ENCODE peak calls at places on chromosomes 3 and 15, in four cellular contexts. E is H1, K is AG04449, B is HCT116. J is an unnamed sample.

GRCh38 chr3:17605032-17605431 is 137.4 kb downstream of the TBC1D5 start:
- DNase-seq in E (no peak), K (peak), B (peak), J (peak)

GRCh38 chr15:72193781-72194396 is 3.7 kb downstream of the GRAMD2A start:
- DNase-seq in E (no peak), K (no peak), B (no peak), J (no peak)

GRCh38 chr15:85742186-85742751 is 52.5 kb downstream of the KLHL25 start:
- DNase-seq in E (no peak), K (peak), B (no peak), J (peak)

GRCh38 chr3:112407214-112407887 is 74.4 kb downstream of the CD200 start:
- DNase-seq in E (no peak), K (no peak), B (no peak), J (no peak)

GRCh38 chr15:42065008-42065407 is 29.4 kb downstream of the PLA2G4D start:
- DNase-seq in E (peak), K (no peak), B (no peak), J (no peak)

GRCh38 chr3:10551821-10552630 is 46.6 kb upstream of the ATP2B2 start:
- DNase-seq in E (peak), K (no peak), B (peak), J (peak)

GRCh38 chr15:52069559-52069958 is 43.0 kb downstream of the BCL2L10 start:
- DNase-seq in E (no peak), K (no peak), B (no peak), J (no peak)

GRCh38 chr3:129961142-129961541 is 13.4 kb upstream of the TRH start:
- DNase-seq in E (no peak), K (no peak), B (no peak), J (peak)

GRCh38 chr3:187777331-187778046 is 32.2 kb upstream of the BCL6 start:
- DNase-seq in E (no peak), K (no peak), B (no peak), J (peak)

GRCh38 chr3:184543848-184544512 is 17.6 kb upstream of the EPHB3 start:
- DNase-seq in E (peak), K (no peak), B (peak), J (peak)

GRCh38 chr3:139353920-139354556 is 10.2 kb downstream of the MRPS22 start:
- DNase-seq in E (no peak), K (peak), B (peak), J (peak)

GRCh38 chr3:165196577-165197561 is 685 bp upstream of the SLITRK3 start:
- DNase-seq in E (peak), K (no peak), B (no peak), J (peak)

GRCh38 chr15:75349851-75350588 is 3.2 kb downstream of the NEIL1 start:
- DNase-seq in E (no peak), K (no peak), B (no peak), J (no peak)

GRCh38 chr3:14519406-14519805 is 20.7 kb downstream of the GRIP2 start:
- DNase-seq in E (no peak), K (no peak), B (no peak), J (no peak)

GRCh38 chr3:99997293-99997692 is 117.0 kb downstream of the FILIP1L start:
- DNase-seq in E (no peak), K (no peak), B (no peak), J (peak)

GRCh38 chr15:31031471-31032064 is 40.1 kb upstream of the MTMR10 start:
- DNase-seq in E (no peak), K (no peak), B (no peak), J (peak)

GRCh38 chr3:185737020-185737419 is 87.8 kb downstream of the IGF2BP2 start:
- DNase-seq in E (no peak), K (no peak), B (no peak), J (peak)

GRCh38 chr3:121362035-121362734 is 183.6 kb downstream of the POLQ start:
- DNase-seq in E (no peak), K (no peak), B (no peak), J (no peak)

GRCh38 chr3:98798820-98799219 is 35.7 kb downstream of the ST3GAL6 start:
- DNase-seq in E (no peak), K (no peak), B (no peak), J (no peak)
- TF ChIP-seq CTCF in E (no peak), K (no peak), B (no peak), J (no peak)

GRCh38 chr15:58865420-58865880 is 68.0 kb downstream of the SLTM start:
- DNase-seq in E (no peak), K (no peak), B (no peak), J (no peak)
- H3K4me3 ChIP-seq in E (peak), K (no peak), B (no peak), J (peak)

GRCh38 chr15:78810003-78810376 is 1.3 kb downstream of the ADAMTS7 start:
- DNase-seq in E (no peak), K (no peak), B (no peak), J (no peak)
- TF ChIP-seq CTCF in E (no peak), K (no peak), B (no peak), J (no peak)

GRCh38 chr3:19148768-19149091 is 420 bp downstream of the KCNH8 start:
- DNase-seq in E (no peak), K (no peak), B (no peak), J (no peak)
- H3K4me3 ChIP-seq in E (peak), K (no peak), B (no peak), J (no peak)

GRCh38 chr3:151293127-151293526 is 14.8 kb upstream of the P2RY14 start:
- DNase-seq in E (no peak), K (no peak), B (no peak), J (no peak)

GRCh38 chr3:151285940-151286339 is 7.6 kb upstream of the P2RY14 start:
- DNase-seq in E (no peak), K (no peak), B (no peak), J (no peak)

GRCh38 chr3:151296226-151296625 is 17.9 kb upstream of the P2RY14 start:
- DNase-seq in E (no peak), K (no peak), B (no peak), J (no peak)

DNA sequence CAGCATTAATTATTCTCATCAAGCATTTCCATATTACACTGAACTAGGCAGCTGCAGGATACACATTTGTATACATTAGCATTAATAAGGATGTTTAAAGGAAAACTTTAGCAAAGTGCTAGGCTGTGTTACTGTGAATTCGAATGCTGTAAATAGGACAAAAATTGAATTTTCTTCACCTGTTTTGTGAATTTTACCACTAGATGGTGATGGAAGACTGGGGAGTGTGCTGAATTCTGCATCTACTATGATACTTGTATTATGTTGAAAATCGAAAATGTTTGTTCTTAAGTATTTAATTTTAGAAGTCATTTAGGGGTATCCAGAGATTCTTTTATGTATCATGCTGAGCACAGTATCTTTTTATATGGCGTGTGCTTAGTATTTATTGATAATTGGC is 12.3 kb upstream of the P2RY14 start:
- DNase-seq in E (no peak), K (no peak), B (peak), J (peak)
- TF ChIP-seq CTCF in E (peak), K (peak), B (peak), J (peak)

GRCh38 chr3:172388412-172389078 is 59.7 kb downstream of the GHSR start:
- DNase-seq in E (no peak), K (no peak), B (no peak), J (no peak)
- H3K4me3 ChIP-seq in E (no peak), K (no peak), B (no peak), J (no peak)

GRCh38 chr3:170180952-170181876 is at the start of gene PHC3:
- DNase-seq in E (peak), K (peak), B (peak), J (peak)
- TF ChIP-seq CTCF in E (no peak), K (no peak), B (no peak), J (no peak)